ENCODE peak calls at places on chromosome 6, in seven cellular contexts. Q is fibroblast of lung, E is GM12878, H is SK-N-SH, X is IMR-90, J is endothelial cell of umbilical vein, D is mammary epithelial cell. B is an unnamed sample. For H3K27me3 and H4K20me1, the result is how much of the 10 kb centered on the place peaks cover.

GRCh38 chr6:149254241-149254640 is 63.3 kb upstream of the TAB2 start:
- DNase-seq in J (no peak), D (no peak), H (no peak), E (no peak), X (no peak), Q (no peak), B (no peak)

GRCh38 chr6:99629293-99629692 is 22.7 kb downstream of the PRDM13 start:
- DNase-seq in Q (no peak), J (no peak), E (no peak), X (no peak), H (no peak), D (no peak), B (no peak)

GRCh38 chr6:167426074-167426473 is 101.2 kb downstream of the TTLL2 start:
- DNase-seq in E (no peak), Q (no peak), D (no peak), H (no peak), J (no peak), X (no peak), B (no peak)

GRCh38 chr6:131182991-131183425 is 47.7 kb downstream of the AKAP7 start:
- DNase-seq in X (peak), Q (peak), H (no peak), D (no peak), E (no peak), J (peak), B (peak)

GRCh38 chr6:86459978-86460377 is 477.4 kb upstream of the HTR1E start:
- DNase-seq in X (no peak), H (no peak), D (no peak), J (no peak), E (no peak), Q (no peak), B (no peak)

GRCh38 chr6:135624402-135625297 is 127.1 kb upstream of the AHI1 start:
- DNase-seq in D (no peak), J (no peak), X (peak), Q (peak), H (no peak), E (no peak), B (no peak)

GRCh38 chr6:14721103-14721758 is 524.6 kb upstream of the JARID2 start:
- DNase-seq in J (no peak), E (no peak), Q (peak), D (no peak), X (peak), H (no peak), B (no peak)

GRCh38 chr6:33566182-33567084 is 13.6 kb downstream of the BAK1 start:
- DNase-seq in E (no peak), J (no peak), D (peak), Q (peak), H (no peak), X (peak), B (no peak)

GRCh38 chr6:34953084-34954025 is 64.3 kb downstream of the ANKS1A start:
- DNase-seq in E (no peak), X (peak), D (peak), Q (peak), J (peak), H (no peak), B (no peak)

GRCh38 chr6:167058261-167058660 is 59.1 kb downstream of the CEP43 start:
- DNase-seq in J (no peak), Q (peak), H (no peak), D (no peak), X (no peak), E (no peak), B (no peak)

GRCh38 chr6:72216222-72217106 is 330.1 kb downstream of the RIMS1 start:
- DNase-seq in Q (no peak), X (no peak), J (no peak), D (no peak), H (peak), E (no peak), B (no peak)

GRCh38 chr6:104428201-104428600 is 431.5 kb downstream of the HACE1 start:
- DNase-seq in X (no peak), J (peak), E (no peak), D (no peak), H (no peak), Q (no peak), B (no peak)

GRCh38 chr6:156946370-156946936 is 169.3 kb downstream of the ARID1B start:
- DNase-seq in D (no peak), E (no peak), Q (no peak), X (no peak), J (no peak), H (no peak), B (no peak)

GRCh38 chr6:109388265-109388664 is 6.0 kb upstream of the CD164 start:
- DNase-seq in E (no peak), X (no peak), D (no peak), H (no peak), J (no peak), Q (no peak), B (no peak)

GRCh38 chr6:143426025-143426424 is 24.5 kb downstream of the ADAT2 start:
- DNase-seq in H (no peak), X (no peak), Q (peak), E (no peak), D (no peak), J (no peak), B (no peak)

GRCh38 chr6:14228571-14228970 is 111.0 kb downstream of the CD83 start:
- DNase-seq in H (no peak), Q (peak), X (peak), D (no peak), E (no peak), J (no peak), B (no peak)

GRCh38 chr6:79713701-79714322 is 82.7 kb downstream of the SH3BGRL2 start:
- DNase-seq in X (peak), J (peak), Q (peak), D (peak), H (peak), E (no peak), B (peak)

GRCh38 chr6:113271437-113271836 is 585.7 kb upstream of the MARCKS start:
- DNase-seq in E (no peak), X (no peak), J (no peak), Q (no peak), H (no peak), D (no peak), B (no peak)

GRCh38 chr6:548517-548916 is 108.4 kb downstream of the HUS1B start:
- DNase-seq in H (no peak), X (no peak), E (no peak), Q (no peak), J (no peak), D (no peak), B (no peak)

GRCh38 chr6:14729186-14729871 is 516.5 kb upstream of the JARID2 start:
- DNase-seq in J (no peak), X (no peak), E (peak), D (no peak), H (no peak), Q (no peak), B (no peak)

GRCh38 chr6:39700362-39700761 is 24.8 kb downstream of the KIF6 start:
- DNase-seq in X (no peak), D (no peak), Q (no peak), H (no peak), E (no peak), J (no peak), B (no peak)

GRCh38 chr6:1777921-1778692 is 168.4 kb downstream of the FOXC1 start:
- DNase-seq in D (no peak), E (no peak), J (no peak), H (no peak), Q (no peak), X (no peak), B (no peak)
- H3K27me3 ChIP-seq in D (under half), E (under half), J (under half), H (under half), Q (under half), X (under half), B (under half)

DNA sequence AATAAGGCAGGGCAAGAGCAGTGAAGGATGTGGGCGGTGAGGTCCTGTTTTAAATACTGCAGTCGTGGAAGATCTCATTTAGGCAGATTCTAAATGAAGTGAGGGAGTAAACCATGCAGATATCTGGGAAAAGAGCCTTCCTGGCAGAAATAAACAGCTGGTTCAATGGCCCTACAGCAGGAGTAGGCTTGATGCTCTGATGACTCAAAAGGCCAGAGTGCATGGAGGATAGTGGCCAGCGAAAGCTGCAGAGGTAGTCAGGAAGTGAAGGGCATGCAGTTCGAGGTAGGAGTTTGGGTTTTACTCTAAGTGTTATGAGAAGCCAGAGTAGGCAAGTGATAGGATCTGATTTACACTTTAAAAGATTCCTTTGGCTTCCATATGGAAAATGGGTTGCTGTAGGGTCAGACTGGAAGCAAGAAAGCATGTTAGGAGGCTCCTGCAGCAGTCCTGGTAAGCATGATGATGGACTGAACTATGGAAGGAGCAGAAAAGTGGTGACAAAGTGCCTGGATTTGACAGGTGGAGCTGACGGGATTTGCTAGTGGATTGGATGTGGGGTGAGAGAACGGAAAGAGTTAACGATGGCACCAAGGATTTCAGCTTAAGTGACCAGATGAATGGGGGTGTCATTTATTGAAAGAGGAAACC is 150.0 kb downstream of the GJA10 start:
- DNase-seq in H (no peak), X (peak), J (peak), Q (peak), D (no peak), E (no peak), B (no peak)
- H3K9ac ChIP-seq in H (no peak), X (no peak), J (no peak), Q (no peak), D (no peak), E (no peak), B (no peak)

GRCh38 chr6:23828861-23829260 is 297.2 kb upstream of the NRSN1 start:
- DNase-seq in E (no peak), H (no peak), D (no peak), J (no peak), Q (no peak), X (no peak), B (no peak)
- H4K20me1 ChIP-seq in E (under half), H (under half), D (under half), J (under half), Q (under half), X (under half), B (under half)

GRCh38 chr6:41636803-41637178 is 1.5 kb upstream of the MDFI start:
- DNase-seq in Q (peak), J (peak), E (no peak), H (no peak), X (no peak), D (peak), B (no peak)

GRCh38 chr6:41637179-41638001 is 878 bp upstream of the MDFI start:
- DNase-seq in X (no peak), J (peak), E (no peak), D (peak), Q (no peak), H (peak), B (no peak)

GRCh38 chr6:41633235-41633634 is 5.0 kb upstream of the MDFI start:
- DNase-seq in E (no peak), D (no peak), X (no peak), Q (no peak), J (no peak), H (no peak), B (no peak)

GRCh38 chr6:41634657-41635056 is 3.6 kb upstream of the MDFI start:
- DNase-seq in D (no peak), H (peak), J (peak), X (no peak), E (no peak), Q (peak), B (no peak)

GRCh38 chr6:41635365-41635764 is 2.9 kb upstream of the MDFI start:
- DNase-seq in H (no peak), D (no peak), J (no peak), E (no peak), X (no peak), Q (no peak), B (no peak)
- H3K27me3 ChIP-seq in H (under half), D (under half), J (under half), E (under half), X (half or more), Q (under half), B (under half)

DNA sequence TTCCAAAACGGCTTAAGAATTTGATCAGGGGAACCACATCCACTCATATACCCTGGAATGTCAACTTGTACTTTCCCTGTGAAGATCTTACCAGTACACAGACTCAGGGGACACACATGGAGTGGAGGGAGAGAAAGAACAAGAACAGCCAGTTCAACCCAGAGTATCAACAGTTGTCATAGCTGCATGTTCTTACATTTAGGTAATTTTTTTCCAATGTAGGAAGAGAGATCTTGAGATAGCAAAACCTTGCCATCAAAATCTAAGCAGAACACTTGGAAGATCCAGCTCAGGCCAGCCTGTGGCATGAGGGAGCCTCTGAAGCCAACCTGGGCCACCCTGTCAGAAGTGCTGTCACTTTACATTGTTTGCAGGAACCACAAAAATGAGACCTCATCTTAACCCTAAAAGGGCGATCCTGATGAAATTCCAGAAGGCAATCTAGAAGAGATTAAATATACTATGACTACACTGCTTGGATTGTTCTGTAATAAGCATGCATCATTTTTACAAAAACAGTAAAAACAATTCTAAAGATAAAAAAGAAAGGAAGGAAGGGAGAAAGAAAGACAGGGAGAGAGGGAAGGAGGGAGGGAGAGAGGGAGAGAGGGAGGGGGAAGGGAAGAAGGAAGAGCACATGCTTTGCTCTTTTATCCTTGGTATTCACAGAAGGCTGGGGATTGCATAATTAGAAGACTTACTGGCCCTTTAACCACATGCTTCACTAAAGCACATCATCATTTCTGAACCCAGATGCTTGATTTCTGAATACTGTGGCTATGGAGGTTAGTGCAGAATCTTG is 124.7 kb upstream of the TCF21 start:
- DNase-seq in H (no peak), X (peak), J (no peak), D (peak), E (no peak), Q (peak), B (no peak)
- H3K9ac ChIP-seq in H (no peak), X (peak), J (no peak), D (no peak), E (no peak), Q (no peak), B (no peak)

GRCh38 chr6:114521926-114522325 is 179.1 kb upstream of the HS3ST5 start:
- DNase-seq in J (no peak), Q (no peak), D (no peak), X (no peak), E (no peak), H (no peak), B (no peak)
- H4K20me1 ChIP-seq in J (under half), Q (under half), D (under half), X (under half), E (under half), H (under half), B (under half)